ENCODE peak calls at places on chromosomes 5 and 9, in six cellular contexts. J is astrocyte, X is heart right ventricle, W is fibroblast of lung, E is PC-9, S is ovary. A is an unnamed sample.

GRCh38 chr5:163614787-163615186 is 109.4 kb downstream of the MAT2B start:
- DNase-seq in J (peak; percentile 57), X (no peak), W (peak; percentile 76), E (no peak), S (no peak), A (no peak)

GRCh38 chr9:123187131-123187530 is 81.3 kb downstream of the STRBP start:
- DNase-seq in J (no peak), X (no peak), W (no peak), E (no peak), S (no peak), A (no peak)

GRCh38 chr9:97271292-97271691 is 36.2 kb upstream of the CCDC180 start:
- DNase-seq in J (no peak), X (no peak), W (no peak), E (no peak), S (no peak), A (no peak)

GRCh38 chr9:90907056-90907445 is 105.4 kb downstream of the SYK start:
- DNase-seq in J (no peak), X (no peak), W (no peak), E (no peak), S (no peak), A (no peak)

GRCh38 chr9:126108240-126108639 is 218.4 kb upstream of the MVB12B start:
- DNase-seq in J (peak; percentile 2), X (no peak), W (no peak), E (no peak), S (no peak), A (no peak)

GRCh38 chr5:87354496-87354895 is 58.2 kb downstream of the CCNH start:
- DNase-seq in J (no peak), X (no peak), W (no peak), E (no peak), S (no peak), A (no peak)

GRCh38 chr9:78189461-78189860 is 46.4 kb upstream of the CEP78 start:
- DNase-seq in J (peak; percentile 72), X (no peak), W (no peak), E (no peak), S (no peak), A (no peak)

GRCh38 chr9:2726620-2727335 is 9.5 kb downstream of the KCNV2 start:
- DNase-seq in J (peak; percentile 36), X (no peak), W (no peak), E (no peak), S (no peak), A (peak; percentile 10)

GRCh38 chr5:67149933-67150523 is 46.6 kb downstream of the CD180 start:
- DNase-seq in J (no peak), X (no peak), W (peak; percentile 72), E (peak; percentile 58), S (no peak), A (no peak)

GRCh38 chr9:86454701-86455402 is 100.6 kb upstream of the TUT7 start:
- DNase-seq in J (peak; percentile 52), X (no peak), W (no peak), E (no peak), S (no peak), A (no peak)

GRCh38 chr5:122907238-122907637 is 61.8 kb downstream of the SNX24 start:
- DNase-seq in J (peak; percentile 69), X (no peak), W (no peak), E (peak; percentile 72), S (no peak), A (peak; percentile 48)

GRCh38 chr5:137344723-137345322 is 154.3 kb downstream of the SPOCK1 start:
- DNase-seq in J (peak; percentile 29), X (no peak), W (peak; percentile 24), E (no peak), S (no peak), A (peak; percentile 57)

GRCh38 chr9:129886226-129887174 is 51.2 kb downstream of the USP20 start:
- DNase-seq in J (no peak), X (no peak), W (no peak), E (no peak), S (no peak), A (no peak)

GRCh38 chr5:42767491-42768105 is 11.0 kb downstream of the CCDC152 start:
- DNase-seq in J (no peak), X (no peak), W (peak; percentile 59), E (no peak), S (no peak), A (no peak)

GRCh38 chr9:95991326-95991725 is 115.8 kb downstream of the ERCC6L2 start:
- DNase-seq in J (no peak), X (no peak), W (no peak), E (no peak), S (no peak), A (no peak)

GRCh38 chr5:53001541-53001940 is 12.4 kb downstream of the ITGA2 start:
- DNase-seq in J (no peak), X (no peak), W (no peak), E (no peak), S (no peak), A (no peak)

GRCh38 chr9:128286435-128286834 is 10.4 kb downstream of the SWI5 start:
- DNase-seq in J (peak; percentile 51), X (peak; percentile 47), W (peak; percentile 60), E (no peak), S (peak; percentile 41), A (no peak)

GRCh38 chr9:24257726-24258125 is 288.0 kb downstream of the IZUMO3 start:
- DNase-seq in J (peak; percentile 56), X (no peak), W (no peak), E (no peak), S (no peak), A (no peak)

GRCh38 chr5:14569948-14570691 is 11.5 kb upstream of the OTULINL start:
- DNase-seq in J (no peak), X (no peak), W (no peak), E (peak; percentile 73), S (no peak), A (no peak)

GRCh38 chr5:9498541-9499497 is 47.1 kb downstream of the SEMA5A start:
- DNase-seq in J (no peak), X (no peak), W (peak; percentile 47), E (no peak), S (no peak), A (peak; percentile 62)

GRCh38 chr5:125113328-125113727 is 366.9 kb upstream of the ZNF608 start:
- DNase-seq in J (no peak), X (no peak), W (no peak), E (no peak), S (no peak), A (no peak)

GRCh38 chr5:161744276-161744675 is 58.8 kb downstream of the GABRA6 start:
- DNase-seq in J (no peak), X (no peak), W (no peak), E (no peak), S (no peak), A (no peak)

GRCh38 chr5:17991775-17992174 is 357.5 kb downstream of the TAF11L14 start:
- DNase-seq in J (no peak), X (no peak), W (no peak), E (no peak), S (no peak), A (no peak)

GRCh38 chr5:178241259-178241658 is 8.7 kb upstream of the PHYKPL start:
- DNase-seq in J (no peak), X (peak; percentile 44), W (no peak), E (peak; percentile 15), S (no peak), A (no peak)

DNA sequence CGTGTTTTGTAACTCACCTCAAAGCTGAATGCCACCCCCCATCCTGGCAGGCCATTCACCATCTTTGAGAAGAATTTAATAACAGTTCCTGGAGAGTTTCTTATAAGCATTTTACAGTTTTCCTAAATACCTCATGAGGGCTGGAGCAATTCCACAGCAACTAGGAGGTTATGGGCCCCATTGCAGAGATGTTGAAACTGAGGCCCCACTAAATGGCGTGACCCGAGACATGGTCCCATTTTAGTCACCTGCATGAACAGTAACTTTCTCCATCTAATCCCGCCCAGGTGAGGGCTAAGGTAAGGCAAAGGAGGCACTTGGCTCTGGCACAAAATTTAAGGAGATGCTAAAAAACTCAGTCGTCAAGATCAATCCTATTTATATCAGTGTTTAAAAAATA is 77.5 kb downstream of the PPARGC1B start:
- DNase-seq in J (no peak), X (no peak), W (no peak), E (no peak), S (no peak), A (no peak)
- H3K4me1 ChIP-seq in J (peaks cover 14% of the 10 kb centered on the region), X (peaks cover 95% of the 10 kb centered on the region), W (peaks cover 12% of the 10 kb centered on the region), E (peaks cover 11% of the 10 kb centered on the region), S (peaks cover 21% of the 10 kb centered on the region), A (peaks cover 8% of the 10 kb centered on the region)

GRCh38 chr9:109110326-109111014 is 9.3 kb downstream of the TMEM245 start:
- DNase-seq in J (peak; percentile 81), X (no peak), W (peak; percentile 80), E (no peak), S (no peak), A (no peak)
- H3K4me3 ChIP-seq in J (peak overlapping the region; percentile 43), X (no peak overlapping the region), W (peak overlapping the region; percentile 32), E (peak overlapping the region; percentile 15), S (no peak overlapping the region), A (peak overlapping the region; percentile 16)

GRCh38 chr5:1568201-1568979 is 44.6 kb upstream of the LPCAT1 start:
- DNase-seq in J (peak; percentile 80), X (no peak), W (peak; percentile 93), E (peak; percentile 100), S (no peak), A (peak; percentile 27)
- H3K27ac ChIP-seq in J (no peak overlapping the region), X (peak overlapping the region; percentile 75), W (peak overlapping the region; percentile 46), E (peak overlapping the region; percentile 76), S (peak overlapping the region; percentile 3), A (no peak overlapping the region)

GRCh38 chr5:139633295-139634027 is 14.7 kb upstream of the CXXC5 start:
- DNase-seq in J (no peak), X (peak; percentile 64), W (peak; percentile 74), E (peak; percentile 61), S (peak; percentile 72), A (peak; percentile 77)
- H3K4me1 ChIP-seq in J (peaks cover 34% of the 10 kb centered on the region), X (peaks cover 43% of the 10 kb centered on the region), W (peaks cover 19% of the 10 kb centered on the region), E (peaks cover 30% of the 10 kb centered on the region), S (peaks cover 8% of the 10 kb centered on the region), A (peaks cover 37% of the 10 kb centered on the region)

GRCh38 chr9:137054932-137055384 is 1.1 kb upstream of the ENTPD2 start:
- DNase-seq in J (no peak), X (peak; percentile 43), W (no peak), E (no peak), S (no peak), A (no peak)
- H3K4me3 ChIP-seq in J (no peak overlapping the region), X (peak overlapping the region; percentile 55), W (no peak overlapping the region), E (no peak overlapping the region), S (no peak overlapping the region), A (no peak overlapping the region)

DNA sequence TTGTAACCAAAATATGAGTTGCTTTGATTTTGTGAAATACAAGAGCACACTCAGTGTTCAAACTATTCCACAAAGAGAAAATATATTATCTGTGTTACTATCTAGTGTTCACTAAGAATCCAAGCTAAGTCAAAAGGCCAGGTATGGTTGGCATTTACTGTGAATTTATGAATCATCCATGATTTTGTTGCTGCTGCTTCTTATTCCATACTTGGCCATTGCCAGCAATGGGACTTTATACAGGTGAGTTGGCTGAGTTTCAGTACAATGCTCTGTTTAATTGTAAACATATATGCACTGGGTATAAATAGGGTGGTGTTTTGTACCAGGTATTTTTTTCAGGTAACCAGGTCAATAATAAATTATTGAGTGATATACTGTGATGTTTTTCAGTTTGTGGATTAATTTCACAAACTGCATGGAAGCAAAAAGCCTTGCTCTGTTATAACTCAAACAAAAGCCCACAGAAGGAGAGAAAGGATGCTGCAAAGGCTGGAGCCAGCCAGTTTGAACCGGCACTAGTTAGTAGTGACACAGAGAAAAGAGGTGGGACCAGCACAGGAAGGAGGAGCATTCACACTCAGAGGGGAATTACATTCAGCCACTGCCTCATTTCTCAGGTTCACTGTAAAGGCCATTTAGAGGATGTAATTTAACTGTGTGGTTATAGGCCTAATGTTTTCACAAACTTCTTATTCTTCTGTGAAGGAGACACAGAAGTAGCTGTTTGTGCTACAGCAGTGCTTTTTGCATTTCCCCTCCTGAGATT is 381.8 kb downstream of the ADGRV1 start:
- DNase-seq in J (peak; percentile 18), X (no peak), W (peak; percentile 42), E (peak; percentile 42), S (peak; percentile 48), A (no peak)
- H3K27ac ChIP-seq in J (no peak overlapping the region), X (no peak overlapping the region), W (no peak overlapping the region), E (no peak overlapping the region), S (peak overlapping the region; percentile 52), A (no peak overlapping the region)

GRCh38 chr9:114643906-114644305 is 13.7 kb downstream of the TEX53 start:
- DNase-seq in J (peak; percentile 76), X (no peak), W (no peak), E (no peak), S (no peak), A (no peak)
- H3K4me1 ChIP-seq in J (no peaks in the 10 kb centered on the region), X (no peaks in the 10 kb centered on the region), W (no peaks in the 10 kb centered on the region), E (no peaks in the 10 kb centered on the region), S (no peaks in the 10 kb centered on the region), A (no peaks in the 10 kb centered on the region)

A was measured in SJSA1.